ENCODE peak calls at places on chromosomes 1 and 21, in six cellular contexts. One of them, this sample, is unnamed.

GRCh38 chr1:8354038-8354437 is 36.1 kb downstream of the SLC45A1 start:
- DNase-seq in PC-9: no peak
- DNase-seq in right lobe of liver: no peak
- DNase-seq in keratinocyte: no peak
- DNase-seq in CD4-positive, alpha-beta T cell: no peak
- DNase-seq in PC-3: no peak
- DNase-seq in this sample: no peak

GRCh38 chr1:52751589-52752306 is 25.5 kb downstream of the ZYG11B start:
- DNase-seq in PC-9: no peak
- DNase-seq in right lobe of liver: no peak
- DNase-seq in keratinocyte: no peak
- DNase-seq in CD4-positive, alpha-beta T cell: no peak
- DNase-seq in PC-3: no peak
- DNase-seq in this sample: no peak

GRCh38 chr21:31650930-31651329 is 8.6 kb upstream of the SOD1 start:
- DNase-seq in PC-9: no peak
- DNase-seq in right lobe of liver: no peak
- DNase-seq in keratinocyte: no peak
- DNase-seq in CD4-positive, alpha-beta T cell: no peak
- DNase-seq in PC-3: no peak
- DNase-seq in this sample: no peak

GRCh38 chr1:6592865-6593593 is 9.6 kb downstream of the KLHL21 start:
- DNase-seq in PC-9: no peak
- DNase-seq in right lobe of liver: no peak
- DNase-seq in keratinocyte: no peak
- DNase-seq in CD4-positive, alpha-beta T cell: no peak
- DNase-seq in PC-3: no peak
- DNase-seq in this sample: no peak

GRCh38 chr21:33870768-33871167 is 44.8 kb downstream of the ATP5PO start:
- DNase-seq in PC-9: no peak
- DNase-seq in right lobe of liver: no peak
- DNase-seq in keratinocyte: no peak
- DNase-seq in CD4-positive, alpha-beta T cell: no peak
- DNase-seq in PC-3: no peak
- DNase-seq in this sample: no peak

GRCh38 chr1:225454733-225455132 is 26.9 kb upstream of the LBR start:
- DNase-seq in PC-9: peak
- DNase-seq in right lobe of liver: no peak
- DNase-seq in keratinocyte: no peak
- DNase-seq in CD4-positive, alpha-beta T cell: no peak
- DNase-seq in PC-3: peak
- DNase-seq in this sample: peak

GRCh38 chr1:211654838-211655787 is 20.3 kb downstream of the NEK2 start:
- DNase-seq in PC-9: peak
- DNase-seq in right lobe of liver: peak
- DNase-seq in keratinocyte: no peak
- DNase-seq in CD4-positive, alpha-beta T cell: peak
- DNase-seq in PC-3: peak
- DNase-seq in this sample: peak

GRCh38 chr1:57101171-57101570 is 135.4 kb upstream of the C8B start:
- DNase-seq in PC-9: no peak
- DNase-seq in right lobe of liver: no peak
- DNase-seq in keratinocyte: no peak
- DNase-seq in CD4-positive, alpha-beta T cell: no peak
- DNase-seq in PC-3: no peak
- DNase-seq in this sample: no peak

GRCh38 chr1:231527586-231528174 is 789 bp upstream of the TSNAX start:
- DNase-seq in PC-9: no peak
- DNase-seq in right lobe of liver: no peak
- DNase-seq in keratinocyte: no peak
- DNase-seq in CD4-positive, alpha-beta T cell: no peak
- DNase-seq in PC-3: peak
- DNase-seq in this sample: peak

GRCh38 chr1:115644109-115644508 is 2.3 kb downstream of the VANGL1 start:
- DNase-seq in PC-9: no peak
- DNase-seq in right lobe of liver: no peak
- DNase-seq in keratinocyte: no peak
- DNase-seq in CD4-positive, alpha-beta T cell: no peak
- DNase-seq in PC-3: no peak
- DNase-seq in this sample: no peak

GRCh38 chr1:30275926-30276736 is 447.3 kb downstream of the MATN1 start:
- DNase-seq in PC-9: no peak
- DNase-seq in right lobe of liver: no peak
- DNase-seq in keratinocyte: no peak
- DNase-seq in CD4-positive, alpha-beta T cell: no peak
- DNase-seq in PC-3: no peak
- DNase-seq in this sample: no peak

GRCh38 chr1:246608616-246609376 is 42.5 kb downstream of the CNST start:
- DNase-seq in PC-9: peak
- DNase-seq in right lobe of liver: peak
- DNase-seq in keratinocyte: peak
- DNase-seq in CD4-positive, alpha-beta T cell: no peak
- DNase-seq in PC-3: peak
- DNase-seq in this sample: peak

GRCh38 chr1:56356376-56356775 is 223.0 kb downstream of the PLPP3 start:
- DNase-seq in PC-9: no peak
- DNase-seq in right lobe of liver: no peak
- DNase-seq in keratinocyte: no peak
- DNase-seq in CD4-positive, alpha-beta T cell: no peak
- DNase-seq in PC-3: no peak
- DNase-seq in this sample: no peak

GRCh38 chr1:12309783-12310742 is 80.2 kb downstream of the VPS13D start:
- DNase-seq in PC-9: no peak
- DNase-seq in right lobe of liver: no peak
- DNase-seq in keratinocyte: no peak
- DNase-seq in CD4-positive, alpha-beta T cell: no peak
- DNase-seq in PC-3: no peak
- DNase-seq in this sample: no peak

GRCh38 chr1:155871390-155871789 is 12.0 kb downstream of the SYT11 start:
- DNase-seq in PC-9: no peak
- DNase-seq in right lobe of liver: no peak
- DNase-seq in keratinocyte: no peak
- DNase-seq in CD4-positive, alpha-beta T cell: no peak
- DNase-seq in PC-3: no peak
- DNase-seq in this sample: no peak

GRCh38 chr1:218809625-218810024 is 364.1 kb upstream of the LYPLAL1 start:
- DNase-seq in PC-9: no peak
- DNase-seq in right lobe of liver: no peak
- DNase-seq in keratinocyte: no peak
- DNase-seq in CD4-positive, alpha-beta T cell: no peak
- DNase-seq in PC-3: peak
- DNase-seq in this sample: no peak

GRCh38 chr1:21149430-21149861 is 27.3 kb downstream of the EIF4G3 start:
- DNase-seq in PC-9: peak
- DNase-seq in right lobe of liver: no peak
- DNase-seq in keratinocyte: peak
- DNase-seq in CD4-positive, alpha-beta T cell: no peak
- DNase-seq in PC-3: peak
- DNase-seq in this sample: peak

GRCh38 chr1:65253800-65254319 is 55.5 kb upstream of the DNAJC6 start:
- DNase-seq in PC-9: no peak
- DNase-seq in right lobe of liver: no peak
- DNase-seq in keratinocyte: no peak
- DNase-seq in CD4-positive, alpha-beta T cell: no peak
- DNase-seq in PC-3: no peak
- DNase-seq in this sample: peak

GRCh38 chr1:65254320-65255087 is 54.8 kb upstream of the DNAJC6 start:
- DNase-seq in PC-9: peak
- DNase-seq in right lobe of liver: peak
- DNase-seq in keratinocyte: no peak
- DNase-seq in CD4-positive, alpha-beta T cell: peak
- DNase-seq in PC-3: peak
- DNase-seq in this sample: peak

GRCh38 chr1:65259816-65260215 is 49.5 kb upstream of the DNAJC6 start:
- DNase-seq in PC-9: no peak
- DNase-seq in right lobe of liver: no peak
- DNase-seq in keratinocyte: no peak
- DNase-seq in CD4-positive, alpha-beta T cell: no peak
- DNase-seq in PC-3: no peak
- DNase-seq in this sample: no peak

GRCh38 chr1:65255088-65256050 is 54.0 kb upstream of the DNAJC6 start:
- DNase-seq in PC-9: peak
- DNase-seq in right lobe of liver: no peak
- DNase-seq in keratinocyte: no peak
- DNase-seq in CD4-positive, alpha-beta T cell: no peak
- DNase-seq in PC-3: peak
- DNase-seq in this sample: no peak

DNA sequence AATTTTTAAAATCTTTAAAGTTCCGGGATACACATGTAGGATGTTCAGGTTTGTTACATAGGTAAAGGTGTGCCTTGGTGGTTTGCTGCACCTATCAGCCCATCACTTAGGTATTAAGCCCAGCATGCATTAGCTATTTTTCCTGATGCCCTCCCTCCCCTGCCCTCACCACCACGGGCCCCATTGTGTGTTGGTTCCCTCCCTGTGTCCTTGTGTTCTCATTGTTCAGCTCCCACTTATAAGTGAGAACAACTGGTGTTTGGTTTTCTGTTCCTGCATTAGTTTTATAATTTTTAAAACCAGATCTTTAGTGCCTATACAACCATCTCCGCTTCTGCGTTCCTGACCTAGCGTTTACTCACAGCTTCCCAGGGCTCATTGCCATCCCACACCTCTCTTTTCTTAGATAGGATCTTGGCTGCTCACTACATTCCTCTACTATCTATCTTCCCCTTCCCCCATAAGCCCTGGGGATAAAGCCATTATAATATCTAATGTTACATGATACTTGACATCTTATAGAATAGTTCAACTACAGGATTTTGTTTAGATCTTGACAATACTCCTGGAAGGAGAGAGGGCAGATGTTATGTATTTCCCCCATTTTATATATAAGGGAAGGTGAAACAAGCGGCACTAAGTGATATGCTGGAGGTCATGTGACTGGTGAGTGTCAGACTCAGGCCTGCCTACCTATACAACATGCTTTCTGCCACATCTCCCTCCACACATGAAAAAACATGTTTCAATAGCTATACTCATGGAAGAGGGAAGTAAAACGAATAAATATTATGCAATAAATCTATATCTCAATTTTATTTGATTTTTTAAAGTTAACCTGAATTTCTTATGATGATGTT is 52.3 kb upstream of the DNAJC6 start:
- DNase-seq in PC-9: no peak
- DNase-seq in right lobe of liver: no peak
- DNase-seq in keratinocyte: no peak
- DNase-seq in CD4-positive, alpha-beta T cell: no peak
- DNase-seq in PC-3: no peak
- DNase-seq in this sample: no peak
- H3K27ac ChIP-seq in PC-9: no peak
- H3K27ac ChIP-seq in right lobe of liver: no peak
- H3K27ac ChIP-seq in keratinocyte: no peak
- H3K27ac ChIP-seq in CD4-positive, alpha-beta T cell: no peak
- H3K27ac ChIP-seq in PC-3: no peak
- H3K27ac ChIP-seq in this sample: no peak

GRCh38 chr1:152926091-152926490 is 17.7 kb downstream of the IVL start:
- DNase-seq in PC-9: no peak
- DNase-seq in right lobe of liver: no peak
- DNase-seq in keratinocyte: no peak
- DNase-seq in CD4-positive, alpha-beta T cell: no peak
- DNase-seq in PC-3: peak
- DNase-seq in this sample: peak
- TF ChIP-seq CTCF in PC-9: peak
- TF ChIP-seq CTCF in right lobe of liver: peak
- TF ChIP-seq CTCF in keratinocyte: peak
- TF ChIP-seq CTCF in CD4-positive, alpha-beta T cell: no peak
- TF ChIP-seq CTCF in PC-3: peak
- TF ChIP-seq CTCF in this sample: peak

DNA sequence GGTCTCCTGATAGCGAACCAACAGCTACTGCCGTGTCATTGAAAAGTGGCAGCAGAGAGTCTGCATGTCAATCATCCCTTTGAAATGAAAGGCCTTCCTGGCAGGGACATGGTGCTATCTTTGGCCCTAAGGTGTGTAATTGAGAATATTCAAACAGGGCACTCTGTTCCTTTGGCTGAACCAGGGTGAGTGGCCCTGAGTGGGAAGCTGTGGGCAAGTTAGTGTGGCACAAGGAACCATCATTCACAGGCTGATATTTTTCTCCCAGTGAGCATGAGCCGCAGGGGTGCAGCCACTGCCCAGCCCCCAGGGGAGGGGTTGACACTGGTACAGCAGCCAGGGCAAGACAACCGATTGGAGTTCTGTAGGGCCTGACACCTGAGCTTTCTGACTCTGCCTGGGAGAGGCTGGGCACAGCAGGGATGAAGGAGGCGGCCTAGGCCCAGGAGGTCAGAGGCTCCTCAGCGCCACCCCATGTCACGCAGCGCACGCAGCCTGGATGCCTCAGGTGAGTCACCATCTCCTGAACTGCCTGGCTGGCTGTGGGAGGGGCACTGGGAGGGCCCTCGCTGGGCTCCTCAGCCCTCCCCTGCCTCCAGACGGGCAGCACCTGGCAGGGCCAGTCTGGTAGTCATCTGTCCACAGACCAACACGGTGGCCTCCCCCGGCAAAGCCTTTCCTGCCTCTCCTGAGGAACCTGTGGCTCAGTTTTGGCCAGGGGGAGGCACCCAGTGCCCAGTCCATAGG is 13.2 kb downstream of the QSOX1 start:
- DNase-seq in PC-9: peak
- DNase-seq in right lobe of liver: no peak
- DNase-seq in keratinocyte: peak
- DNase-seq in CD4-positive, alpha-beta T cell: no peak
- DNase-seq in PC-3: peak
- DNase-seq in this sample: peak
- H3K27ac ChIP-seq in PC-9: peak
- H3K27ac ChIP-seq in right lobe of liver: no peak
- H3K27ac ChIP-seq in keratinocyte: peak
- H3K27ac ChIP-seq in CD4-positive, alpha-beta T cell: no peak
- H3K27ac ChIP-seq in PC-3: peak
- H3K27ac ChIP-seq in this sample: peak

GRCh38 chr21:42291003-42291750 is 24.0 kb downstream of the TFF3 start:
- DNase-seq in PC-9: no peak
- DNase-seq in right lobe of liver: no peak
- DNase-seq in keratinocyte: no peak
- DNase-seq in CD4-positive, alpha-beta T cell: no peak
- DNase-seq in PC-3: no peak
- DNase-seq in this sample: no peak

GRCh38 chr21:42291751-42292562 is 23.3 kb downstream of the TFF3 start:
- DNase-seq in PC-9: no peak
- DNase-seq in right lobe of liver: no peak
- DNase-seq in keratinocyte: no peak
- DNase-seq in CD4-positive, alpha-beta T cell: no peak
- DNase-seq in PC-3: no peak
- DNase-seq in this sample: no peak

GRCh38 chr21:42288962-42289361 is 26.2 kb downstream of the TFF3 start:
- DNase-seq in PC-9: no peak
- DNase-seq in right lobe of liver: no peak
- DNase-seq in keratinocyte: no peak
- DNase-seq in CD4-positive, alpha-beta T cell: no peak
- DNase-seq in PC-3: no peak
- DNase-seq in this sample: no peak

GRCh38 chr21:42287193-42288083 is 27.8 kb downstream of the TFF3 start:
- DNase-seq in PC-9: no peak
- DNase-seq in right lobe of liver: no peak
- DNase-seq in keratinocyte: no peak
- DNase-seq in CD4-positive, alpha-beta T cell: no peak
- DNase-seq in PC-3: no peak
- DNase-seq in this sample: no peak

DNA sequence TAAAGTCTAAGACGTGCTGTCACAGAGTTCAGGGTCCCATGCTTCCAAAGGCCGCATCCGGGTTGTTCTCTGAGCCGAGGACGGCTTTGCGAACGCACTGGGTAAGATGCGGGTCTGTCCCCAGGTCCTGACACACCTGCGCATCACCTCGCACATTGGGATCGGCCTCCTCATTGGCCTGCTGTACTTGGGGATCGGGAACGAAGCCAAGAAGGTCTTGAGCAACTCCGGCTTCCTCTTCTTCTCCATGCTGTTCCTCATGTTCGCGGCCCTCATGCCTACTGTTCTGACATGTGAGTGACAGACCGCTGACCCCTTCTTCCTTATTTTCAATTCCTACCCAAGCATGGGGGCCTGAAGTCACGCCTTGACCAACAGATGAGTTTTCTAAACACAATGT is 25.3 kb downstream of the TFF3 start:
- DNase-seq in PC-9: no peak
- DNase-seq in right lobe of liver: no peak
- DNase-seq in keratinocyte: no peak
- DNase-seq in CD4-positive, alpha-beta T cell: no peak
- DNase-seq in PC-3: no peak
- DNase-seq in this sample: no peak
- TF ChIP-seq CTCF in PC-9: no peak
- TF ChIP-seq CTCF in right lobe of liver: no peak
- TF ChIP-seq CTCF in keratinocyte: no peak
- TF ChIP-seq CTCF in CD4-positive, alpha-beta T cell: no peak
- TF ChIP-seq CTCF in PC-3: no peak
- TF ChIP-seq CTCF in this sample: no peak